ENCODE peak calls at places on chromosomes 3 and 15, in five cellular contexts. C is suprapubic skin, Y is tibial nerve, N is body of pancreas, U is aorta. P is an unnamed sample. For H3K4me1, the result is how much of the 10 kb centered on the place peaks cover.

GRCh38 chr3:2098398-2099027 is at the start of gene CNTN4:
- DNase-seq in C (no peak), Y (peak), N (peak), U (peak), P (no peak)

GRCh38 chr3:122484985-122485384 is 29.8 kb downstream of the KPNA1 start:
- DNase-seq in N (no peak), Y (no peak), C (no peak), U (no peak), P (no peak)

GRCh38 chr3:514206-514605 is 317.6 kb downstream of the CHL1 start:
- DNase-seq in N (no peak), C (no peak), Y (no peak), U (no peak), P (no peak)

GRCh38 chr15:76062282-76062681 is 2.5 kb downstream of the TMEM266 start:
- DNase-seq in C (no peak), N (no peak), U (no peak), Y (no peak), P (no peak)

GRCh38 chr3:12679468-12679867 is 15.6 kb upstream of the RAF1 start:
- DNase-seq in Y (no peak), C (no peak), N (no peak), U (no peak), P (no peak)

GRCh38 chr3:171797265-171797679 is 13.0 kb downstream of the PLD1 start:
- DNase-seq in C (no peak), U (no peak), N (no peak), Y (no peak), P (no peak)

GRCh38 chr3:181915556-181915955 is 203.8 kb downstream of the SOX2 start:
- DNase-seq in C (no peak), U (no peak), N (no peak), Y (no peak), P (no peak)

GRCh38 chr3:12999147-13000140 is 73.8 kb downstream of the IQSEC1 start:
- DNase-seq in U (peak), C (peak), N (peak), Y (peak), P (no peak)

GRCh38 chr15:65413760-65414144 is 9.0 kb downstream of the IGDCC4 start:
- DNase-seq in C (no peak), U (no peak), N (no peak), Y (no peak), P (no peak)

GRCh38 chr3:39149498-39150169 is 3.8 kb downstream of the CSRNP1 start:
- DNase-seq in C (no peak), Y (no peak), U (no peak), N (no peak), P (no peak)
- H3K4me1 ChIP-seq in C (half or more), Y (half or more), U (under half), N (half or more), P (half or more)

DNA sequence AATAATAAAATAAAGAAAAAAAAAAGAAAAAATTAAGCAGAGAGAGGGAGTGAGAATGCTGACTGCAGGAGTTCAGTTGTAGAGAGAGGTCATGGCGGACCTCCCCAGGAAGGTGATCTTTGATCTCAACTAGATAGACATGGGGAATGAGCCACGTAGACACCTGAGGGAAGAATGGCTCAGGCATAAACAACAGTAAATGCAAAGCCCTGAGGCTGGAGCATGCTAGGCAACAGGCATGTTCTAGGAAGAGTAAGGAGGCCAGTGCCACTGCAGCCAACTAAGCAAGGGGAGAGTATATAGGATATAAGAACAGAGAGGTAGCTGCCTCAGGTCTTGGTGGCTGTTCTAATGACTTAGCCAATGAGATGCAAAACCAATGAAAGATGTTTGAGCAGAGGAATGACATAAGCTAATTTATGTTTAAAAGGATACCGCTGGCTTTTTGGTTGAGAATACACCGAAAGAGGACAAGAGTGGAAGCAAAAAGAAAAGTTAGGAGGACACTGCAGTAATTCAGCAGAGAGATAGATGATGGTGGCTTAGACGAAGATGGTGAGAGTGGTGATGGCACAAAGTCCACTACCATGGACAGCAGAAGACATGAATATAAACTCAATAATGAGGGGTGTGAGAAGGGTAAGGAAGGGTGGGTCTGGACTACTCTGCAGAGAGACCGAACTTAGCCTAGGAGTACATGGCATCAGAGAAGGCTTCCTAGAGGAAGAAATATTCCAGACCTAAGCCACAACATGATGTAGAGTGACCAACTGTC is 174.6 kb downstream of the P3H2 start:
- DNase-seq in N (no peak), C (no peak), Y (no peak), U (no peak), P (no peak)
- H3K4me1 ChIP-seq in N (under half), C (half or more), Y (under half), U (under half), P (under half)

DNA sequence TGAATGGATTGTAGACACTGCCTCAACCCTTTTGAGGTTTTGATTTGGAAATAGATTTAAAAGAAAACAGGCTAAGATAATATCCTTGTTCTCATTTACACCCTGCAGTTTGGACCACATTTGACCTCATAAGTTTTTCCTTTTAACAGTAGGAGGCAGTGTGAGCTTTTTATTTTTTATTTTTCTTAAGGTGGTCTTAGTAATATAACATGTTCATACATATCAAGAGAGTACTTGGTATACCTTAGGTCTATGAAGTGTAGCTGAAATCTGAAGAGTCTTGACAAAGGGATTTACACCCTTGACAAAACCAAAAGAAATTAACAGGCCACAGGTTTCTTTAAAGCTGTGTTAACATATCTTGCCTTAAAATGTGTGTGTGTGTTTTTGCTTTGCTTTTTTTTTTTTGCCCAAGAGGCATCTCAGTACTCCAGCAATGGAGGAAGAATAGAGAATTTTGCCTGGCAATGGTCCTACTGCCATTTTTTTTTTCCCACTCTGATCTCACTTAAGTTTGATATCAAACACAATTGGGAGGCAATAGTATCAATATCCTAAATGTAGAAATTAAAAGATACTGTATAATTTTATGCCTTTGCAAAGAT is 3.3 kb downstream of the RAP2B start:
- DNase-seq in U (no peak), Y (no peak), C (no peak), N (no peak), P (no peak)
- H3K4me1 ChIP-seq in U (under half), Y (under half), C (half or more), N (under half), P (under half)

GRCh38 chr3:49895791-49896190 is 7.9 kb downstream of the MST1R start:
- DNase-seq in U (peak), C (no peak), Y (no peak), N (no peak), P (no peak)
- H3K4me1 ChIP-seq in U (under half), C (under half), Y (under half), N (under half), P (under half)

DNA sequence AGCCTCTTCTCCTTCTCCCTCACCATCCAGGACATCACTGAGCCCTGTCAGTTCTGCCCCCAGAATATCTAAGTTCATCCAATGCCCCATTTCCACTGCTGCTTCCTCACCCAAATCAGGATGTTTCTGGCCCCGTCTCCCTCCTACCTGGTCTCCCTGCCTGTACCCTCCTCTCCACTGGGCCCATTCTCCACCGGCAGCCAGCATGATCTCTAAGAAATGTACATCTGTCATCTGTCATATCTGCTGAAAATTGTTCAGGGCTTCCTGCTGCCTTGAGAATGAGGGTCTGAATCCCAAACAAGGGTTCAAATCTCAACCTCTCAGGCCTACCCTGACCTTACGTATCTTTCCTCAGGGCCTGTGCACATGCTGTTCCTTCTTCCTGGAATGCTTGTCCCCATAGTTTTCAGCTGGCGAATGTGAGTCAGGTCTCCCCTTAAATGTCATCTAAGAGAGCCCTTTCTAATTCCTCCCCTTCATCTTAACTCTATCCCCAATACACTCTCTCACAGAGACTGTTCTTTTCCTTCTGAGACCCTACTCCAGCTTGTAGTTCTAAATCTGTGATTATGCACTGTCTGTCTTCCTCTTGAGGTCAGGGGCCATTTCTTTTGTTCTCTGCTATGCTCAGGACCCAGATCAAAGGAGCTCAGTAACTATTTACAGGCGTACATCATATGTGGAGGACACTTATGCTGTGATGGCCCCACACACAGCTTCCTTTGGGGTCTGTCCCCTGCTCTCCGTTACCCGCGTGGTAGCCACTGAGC is 40.8 kb downstream of the SMAD3 start:
- DNase-seq in N (no peak), C (no peak), U (peak), Y (no peak), P (no peak)
- H3K4me1 ChIP-seq in N (half or more), C (half or more), U (under half), Y (half or more), P (half or more)

GRCh38 chr15:95581595-95581994 is 748.9 kb upstream of the NR2F2 start:
- DNase-seq in C (no peak), U (no peak), Y (no peak), N (no peak), P (no peak)

GRCh38 chr15:95584088-95584487 is 746.4 kb upstream of the NR2F2 start:
- DNase-seq in N (no peak), U (no peak), Y (no peak), C (no peak), P (no peak)
- H3K4me1 ChIP-seq in N (under half), U (under half), Y (under half), C (under half), P (under half)

DNA sequence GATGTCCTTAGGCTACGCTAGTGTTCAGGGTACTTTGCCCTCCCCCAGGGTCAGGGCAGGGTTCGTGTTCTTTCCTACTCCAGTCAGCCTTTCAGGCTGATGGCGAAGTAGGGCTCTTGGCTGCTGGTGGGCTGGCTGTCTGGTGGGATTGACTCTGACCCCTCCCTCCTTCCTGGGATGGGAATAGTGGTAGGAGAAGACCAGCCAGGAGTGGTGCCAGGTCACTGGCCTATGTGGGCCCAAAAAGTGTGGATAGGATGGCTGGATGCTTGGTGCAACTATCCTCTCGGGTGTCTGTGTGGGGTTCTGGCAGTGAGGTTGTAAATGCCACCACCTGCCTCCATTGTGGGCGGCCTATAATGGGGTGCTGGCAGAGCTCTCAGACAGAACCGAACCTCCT is 20.4 kb upstream of the EXOG start:
- DNase-seq in C (no peak), Y (no peak), U (no peak), N (no peak), P (no peak)
- H3K4me1 ChIP-seq in C (under half), Y (under half), U (under half), N (under half), P (under half)

P was measured in CD8-positive, alpha-beta T cell.